ENCODE peak calls at places on chromosomes 11 and 22, in ten cellular contexts. R, C, O, K, P, D, F, T, L and E are unnamed samples.
A peak's percentile ranks its signal among the peaks of the same experiment; 100 is the strongest.

GRCh38 chr22:26597480-26597879 is 7.5 kb upstream of the TPST2 start:
- DNase-seq in K (no peak), O (no peak), F (no peak), L (no peak), R (no peak), C (no peak), T (no peak), D (no peak), P (no peak), E (no peak)

GRCh38 chr22:42269407-42270177 is 861 bp downstream of the TCF20 start:
- DNase-seq in P (peak; percentile 80), L (peak; percentile 84), R (peak; percentile 35), T (peak; percentile 45), K (no peak), C (no peak), F (peak; percentile 92), D (peak; percentile 70), O (no peak), E (no peak)

GRCh38 chr11:44130751-44131150 is 35.3 kb downstream of the EXT2 start:
- DNase-seq in T (no peak), F (no peak), L (no peak), K (no peak), C (no peak), O (no peak), P (no peak), D (no peak), R (no peak), E (no peak)

GRCh38 chr11:111091341-111091740 is 154.2 kb upstream of the POU2AF2 start:
- DNase-seq in D (no peak), P (no peak), C (no peak), R (no peak), O (no peak), T (no peak), K (no peak), L (no peak), F (no peak), E (no peak)

GRCh38 chr22:25008666-25009065 is 56.1 kb downstream of the KIAA1671 start:
- DNase-seq in L (no peak), O (no peak), P (no peak), C (no peak), K (no peak), D (no peak), T (no peak), R (no peak), F (no peak), E (no peak)

GRCh38 chr11:2164081-2164480 is 3.1 kb upstream of the INS start:
- DNase-seq in L (no peak), F (no peak), K (no peak), D (no peak), R (no peak), P (no peak), C (no peak), O (no peak), T (no peak), E (no peak)

GRCh38 chr22:46727813-46728364 is 10.2 kb downstream of the CERK start:
- DNase-seq in O (no peak), T (no peak), C (no peak), D (no peak), R (no peak), K (no peak), L (no peak), P (no peak), F (no peak), E (no peak)

GRCh38 chr22:45310331-45311032 is 748 bp downstream of the FAM118A start:
- DNase-seq in L (peak; percentile 24), C (no peak), D (no peak), F (no peak), O (no peak), R (no peak), T (no peak), K (no peak), P (no peak), E (no peak)